ENCODE peak calls at places on chromosomes 5 and 9, in six cellular contexts. X is putamen, K is HEK293T, C is iPS-NIHi11, M is vagina, Z is adrenal gland. V is an unnamed sample.
A peak's percentile ranks its signal among the peaks of the same experiment; 100 is the strongest.

GRCh38 chr5:77558266-77558665 is 66.2 kb upstream of the WDR41 start:
- DNase-seq in X (no peak), K (peak; percentile 8), C (no peak), M (no peak), Z (no peak), V (no peak)

GRCh38 chr5:116274251-116274650 is 189.4 kb downstream of the COMMD10 start:
- DNase-seq in X (no peak), K (no peak), C (no peak), M (no peak), Z (no peak), V (no peak)

GRCh38 chr9:111348821-111349271 is 18.8 kb upstream of the OR2K2 start:
- DNase-seq in X (no peak), K (no peak), C (no peak), M (no peak), Z (no peak), V (peak; percentile 4)

GRCh38 chr5:87394407-87394806 is 18.3 kb downstream of the CCNH start:
- DNase-seq in X (no peak), K (no peak), C (no peak), M (no peak), Z (no peak), V (peak; percentile 95)

GRCh38 chr9:123716339-123716738 is 213.6 kb downstream of the DENND1A start:
- DNase-seq in X (no peak), K (no peak), C (no peak), M (no peak), Z (no peak), V (no peak)

GRCh38 chr5:156019786-156020185 is 307.2 kb upstream of the SGCD start:
- DNase-seq in X (no peak), K (no peak), C (no peak), M (no peak), Z (no peak), V (no peak)

GRCh38 chr5:59357421-59357977 is 536.0 kb downstream of the PDE4D start:
- DNase-seq in X (no peak), K (peak; percentile 54), C (no peak), M (no peak), Z (no peak), V (peak; percentile 68)

GRCh38 chr5:174386846-174387245 is 337.5 kb upstream of the MSX2 start:
- DNase-seq in X (no peak), K (no peak), C (no peak), M (no peak), Z (no peak), V (no peak)

GRCh38 chr9:14961372-14962068 is 51.3 kb upstream of the FREM1 start:
- DNase-seq in X (no peak), K (no peak), C (no peak), M (no peak), Z (no peak), V (no peak)

GRCh38 chr9:8653111-8653510 is 853.5 kb upstream of the DMAC1 start:
- DNase-seq in X (no peak), K (no peak), C (no peak), M (no peak), Z (no peak), V (no peak)

GRCh38 chr5:36600847-36601527 is 5.4 kb upstream of the SLC1A3 start:
- DNase-seq in X (peak; percentile 83), K (no peak), C (no peak), M (no peak), Z (no peak), V (no peak)

GRCh38 chr9:130240410-130241197 is 25.0 kb upstream of the HMCN2 start:
- DNase-seq in X (peak; percentile 81), K (peak; percentile 70), C (peak; percentile 64), M (no peak), Z (peak; percentile 87), V (peak; percentile 81)

V was measured in amniotic epithelial cell.